ENCODE peak calls at places on chromosomes 11 and 22, in nine cellular contexts. K is nephron progenitor cell; D is A549; O is left kidney; N is mucosa of gallbladder; L is stimulated activated CD4-positive, alpha-beta T cell treated with anti-CD3 and anti-CD28 coated beads, Interleukin-12 subunit alpha, Interleukin-12 subunit beta, amount 100 ng/mL, for 48 hours; Z is iPS-NIHi11; X is AG10803; Q is neural progenitor cell. Y is an unnamed sample.

GRCh38 chr11:44004452-44004833 is 43.3 kb upstream of the ACCSL start:
- DNase-seq in K (no peak), D (no peak), O (no peak), N (peak), L (no peak), Z (no peak), X (no peak), Q (no peak), Y (no peak)

GRCh38 chr22:34567367-34567766 is 498.6 kb upstream of the ISX start:
- DNase-seq in K (no peak), D (no peak), O (no peak), N (no peak), L (no peak), Z (no peak), X (no peak), Q (no peak), Y (no peak)

GRCh38 chr22:42611076-42611475 is 3.6 kb downstream of the POLDIP3 start:
- DNase-seq in K (no peak), D (no peak), O (peak), N (no peak), L (no peak), Z (no peak), X (no peak), Q (no peak), Y (no peak)

GRCh38 chr22:44425356-44425755 is 72.7 kb downstream of the RTL6 start:
- DNase-seq in K (no peak), D (no peak), O (peak), N (no peak), L (no peak), Z (no peak), X (no peak), Q (no peak), Y (no peak)

GRCh38 chr11:84905411-84905810 is 721.7 kb downstream of the DLG2 start:
- DNase-seq in K (no peak), D (no peak), O (no peak), N (no peak), L (no peak), Z (no peak), X (peak), Q (no peak), Y (no peak)

GRCh38 chr11:67541198-67541597 is 18.0 kb upstream of the CABP2 start:
- DNase-seq in K (no peak), D (no peak), O (no peak), N (no peak), L (no peak), Z (peak), X (no peak), Q (no peak), Y (no peak)

GRCh38 chr11:68338041-68338800 is 25.8 kb downstream of the LRP5 start:
- DNase-seq in K (no peak), D (no peak), O (no peak), N (no peak), L (no peak), Z (no peak), X (peak), Q (no peak), Y (peak)

GRCh38 chr11:126598344-126599092 is 243.0 kb downstream of the ST3GAL4 start:
- DNase-seq in K (no peak), D (no peak), O (no peak), N (no peak), L (no peak), Z (no peak), X (no peak), Q (peak), Y (no peak)

GRCh38 chr11:100851129-100851528 is 164.0 kb downstream of the ARHGAP42 start:
- DNase-seq in K (no peak), D (no peak), O (no peak), N (no peak), L (no peak), Z (no peak), X (no peak), Q (no peak), Y (no peak)

GRCh38 chr22:39135092-39135896 is 17.2 kb downstream of the CBX7 start:
- DNase-seq in K (peak), D (peak), O (peak), N (no peak), L (no peak), Z (peak), X (peak), Q (peak), Y (no peak)

GRCh38 chr11:102144357-102145342 is 34.4 kb downstream of the YAP1 start:
- DNase-seq in K (peak), D (no peak), O (peak), N (no peak), L (no peak), Z (peak), X (peak), Q (peak), Y (no peak)

GRCh38 chr11:87265915-87266314 is 228.2 kb downstream of the TMEM135 start:
- DNase-seq in K (no peak), D (no peak), O (peak), N (no peak), L (no peak), Z (no peak), X (no peak), Q (no peak), Y (no peak)

GRCh38 chr22:30881361-30882180 is 87.0 kb downstream of the MORC2 start:
- DNase-seq in K (peak), D (no peak), O (peak), N (no peak), L (no peak), Z (peak), X (no peak), Q (peak), Y (no peak)

GRCh38 chr11:15673408-15673811 is 558.7 kb downstream of the INSC start:
- DNase-seq in K (no peak), D (no peak), O (no peak), N (peak), L (no peak), Z (no peak), X (no peak), Q (no peak), Y (no peak)

GRCh38 chr11:116459233-116459632 is 313.6 kb downstream of the BUD13 start:
- DNase-seq in K (peak), D (no peak), O (peak), N (peak), L (no peak), Z (no peak), X (no peak), Q (no peak), Y (no peak)

GRCh38 chr11:59171508-59172322 is at the start of gene DTX4:
- DNase-seq in K (peak), D (peak), O (peak), N (peak), L (peak), Z (peak), X (peak), Q (peak), Y (peak)

GRCh38 chr11:64245797-64246623 is 733 bp downstream of the PPP1R14B start:
- DNase-seq in K (no peak), D (peak), O (peak), N (peak), L (peak), Z (no peak), X (peak), Q (peak), Y (peak)

GRCh38 chr11:44978961-44979331 is 28.3 kb upstream of the TP53I11 start:
- DNase-seq in K (no peak), D (peak), O (no peak), N (peak), L (no peak), Z (no peak), X (no peak), Q (no peak), Y (no peak)

GRCh38 chr22:21876486-21877176 is 9.2 kb upstream of the MAPK1 start:
- DNase-seq in K (no peak), D (no peak), O (no peak), N (no peak), L (peak), Z (no peak), X (peak), Q (no peak), Y (peak)

GRCh38 chr22:22770881-22771280 is 116.7 kb upstream of the IGLL5 start:
- DNase-seq in K (no peak), D (no peak), O (no peak), N (no peak), L (no peak), Z (no peak), X (no peak), Q (no peak), Y (no peak)

GRCh38 chr11:25319068-25319467 is 822.2 kb downstream of the LUZP2 start:
- DNase-seq in K (no peak), D (no peak), O (no peak), N (no peak), L (no peak), Z (no peak), X (no peak), Q (no peak), Y (no peak)

Y was measured in hepatic stellate cell.